ENCODE peak calls at places on chromosome 2, in six cellular contexts. F is spleen, Y is GF-D8, L is T follicular helper cell, E is activated T-cell treated with anti-CD3 and anti-CD28 coated beads for 1 hour, J is H7. H is an unnamed sample.
A peak's percentile ranks its signal among the peaks of the same experiment; 100 is the strongest.

GRCh38 chr2:121200419-121201315 is 84.3 kb downstream of the TFCP2L1 start:
- DNase-seq in F (peak; percentile 54), Y (no peak), L (no peak), E (no peak), J (no peak), H (no peak)

GRCh38 chr2:23760746-23761145 is 166.2 kb downstream of the ATAD2B start:
- DNase-seq in F (no peak), Y (no peak), L (no peak), E (no peak), J (no peak), H (no peak)

GRCh38 chr2:108396845-108397244 is 19.1 kb downstream of the SULT1C4 start:
- DNase-seq in F (no peak), Y (peak; percentile 6), L (no peak), E (no peak), J (no peak), H (no peak)

GRCh38 chr2:121907905-121908304 is 152.5 kb downstream of the TSN start:
- DNase-seq in F (no peak), Y (no peak), L (no peak), E (no peak), J (no peak), H (no peak)

GRCh38 chr2:109446531-109447131 is 167.1 kb downstream of the SEPTIN10 start:
- DNase-seq in F (peak; percentile 50), Y (no peak), L (no peak), E (no peak), J (peak; percentile 38), H (no peak)

GRCh38 chr2:168427451-168427850 is 28.6 kb upstream of the CERS6 start:
- DNase-seq in F (no peak), Y (no peak), L (no peak), E (no peak), J (no peak), H (no peak)

GRCh38 chr2:208207769-208208168 is 17.9 kb upstream of the C2orf80 start:
- DNase-seq in F (no peak), Y (no peak), L (no peak), E (no peak), J (no peak), H (no peak)

GRCh38 chr2:121754851-121755236 is 607 bp upstream of the TSN start:
- DNase-seq in F (no peak), Y (no peak), L (no peak), E (no peak), J (no peak), H (no peak)

GRCh38 chr2:203170502-203170901 is 68.3 kb upstream of the CYP20A1 start:
- DNase-seq in F (no peak), Y (no peak), L (no peak), E (no peak), J (no peak), H (no peak)

GRCh38 chr2:215060851-215061541 is 77.4 kb downstream of the ABCA12 start:
- DNase-seq in F (no peak), Y (no peak), L (no peak), E (no peak), J (no peak), H (no peak)

GRCh38 chr2:100957971-100958653 is 44.0 kb upstream of the RPL31 start:
- DNase-seq in F (peak; percentile 24), Y (no peak), L (no peak), E (no peak), J (no peak), H (no peak)

GRCh38 chr2:223797073-223797472 is 40.3 kb downstream of the AP1S3 start:
- DNase-seq in F (no peak), Y (no peak), L (no peak), E (no peak), J (no peak), H (no peak)

GRCh38 chr2:239298126-239298804 is 102.6 kb downstream of the HDAC4 start:
- DNase-seq in F (peak; percentile 79), Y (no peak), L (peak; percentile 69), E (peak; percentile 55), J (no peak), H (no peak)

GRCh38 chr2:13522917-13523821 is 806.4 kb downstream of the TRIB2 start:
- DNase-seq in F (no peak), Y (no peak), L (no peak), E (no peak), J (no peak), H (no peak)